ENCODE peak calls at places on chromosome 18, in ten cellular contexts. One of them, this sample, is unnamed.

GRCh38 chr18:57436193-57436964 is 1.2 kb downstream of the ONECUT2 start:
- DNase-seq in tibial nerve: no peak
- DNase-seq in prostate gland: no peak
- DNase-seq in esophagus squamous epithelium: no peak
- DNase-seq in A549: no peak
- DNase-seq in esophagus muscularis mucosa: no peak
- DNase-seq in sigmoid colon: no peak
- DNase-seq in upper lobe of left lung: peak
- DNase-seq in IMR-90: no peak
- DNase-seq in endothelial cell of umbilical vein: no peak
- DNase-seq in this sample: no peak

GRCh38 chr18:79566841-79567370 is 112.7 kb upstream of the CTDP1 start:
- DNase-seq in tibial nerve: no peak
- DNase-seq in prostate gland: no peak
- DNase-seq in esophagus squamous epithelium: no peak
- DNase-seq in A549: no peak
- DNase-seq in esophagus muscularis mucosa: no peak
- DNase-seq in sigmoid colon: peak
- DNase-seq in upper lobe of left lung: peak
- DNase-seq in IMR-90: no peak
- DNase-seq in endothelial cell of umbilical vein: no peak
- DNase-seq in this sample: no peak

GRCh38 chr18:47990981-47991380 is 60.5 kb upstream of the SMAD2 start:
- DNase-seq in tibial nerve: no peak
- DNase-seq in prostate gland: no peak
- DNase-seq in esophagus squamous epithelium: no peak
- DNase-seq in A549: no peak
- DNase-seq in esophagus muscularis mucosa: no peak
- DNase-seq in sigmoid colon: no peak
- DNase-seq in upper lobe of left lung: no peak
- DNase-seq in IMR-90: no peak
- DNase-seq in endothelial cell of umbilical vein: no peak
- DNase-seq in this sample: no peak

GRCh38 chr18:13290856-13291271 is 72.3 kb downstream of the LDLRAD4 start:
- DNase-seq in tibial nerve: no peak
- DNase-seq in prostate gland: no peak
- DNase-seq in esophagus squamous epithelium: no peak
- DNase-seq in A549: no peak
- DNase-seq in esophagus muscularis mucosa: no peak
- DNase-seq in sigmoid colon: no peak
- DNase-seq in upper lobe of left lung: no peak
- DNase-seq in IMR-90: no peak
- DNase-seq in endothelial cell of umbilical vein: no peak
- DNase-seq in this sample: no peak

GRCh38 chr18:23277399-23277798 is 142.1 kb downstream of the CABLES1 start:
- DNase-seq in tibial nerve: no peak
- DNase-seq in prostate gland: no peak
- DNase-seq in esophagus squamous epithelium: no peak
- DNase-seq in A549: no peak
- DNase-seq in esophagus muscularis mucosa: no peak
- DNase-seq in sigmoid colon: no peak
- DNase-seq in upper lobe of left lung: no peak
- DNase-seq in IMR-90: no peak
- DNase-seq in endothelial cell of umbilical vein: no peak
- DNase-seq in this sample: no peak

GRCh38 chr18:75324686-75325257 is 102.7 kb downstream of the SMIM21 start:
- DNase-seq in tibial nerve: no peak
- DNase-seq in prostate gland: no peak
- DNase-seq in esophagus squamous epithelium: no peak
- DNase-seq in A549: no peak
- DNase-seq in esophagus muscularis mucosa: peak
- DNase-seq in sigmoid colon: no peak
- DNase-seq in upper lobe of left lung: no peak
- DNase-seq in IMR-90: no peak
- DNase-seq in endothelial cell of umbilical vein: no peak
- DNase-seq in this sample: no peak

GRCh38 chr18:6444484-6445228 is 29.9 kb upstream of the L3MBTL4 start:
- DNase-seq in tibial nerve: no peak
- DNase-seq in prostate gland: no peak
- DNase-seq in esophagus squamous epithelium: no peak
- DNase-seq in A549: no peak
- DNase-seq in esophagus muscularis mucosa: no peak
- DNase-seq in sigmoid colon: no peak
- DNase-seq in upper lobe of left lung: no peak
- DNase-seq in IMR-90: no peak
- DNase-seq in endothelial cell of umbilical vein: no peak
- DNase-seq in this sample: no peak

GRCh38 chr18:79480171-79480981 is 84.6 kb downstream of the NFATC1 start:
- DNase-seq in tibial nerve: no peak
- DNase-seq in prostate gland: no peak
- DNase-seq in esophagus squamous epithelium: no peak
- DNase-seq in A549: no peak
- DNase-seq in esophagus muscularis mucosa: no peak
- DNase-seq in sigmoid colon: peak
- DNase-seq in upper lobe of left lung: peak
- DNase-seq in IMR-90: no peak
- DNase-seq in endothelial cell of umbilical vein: no peak
- DNase-seq in this sample: no peak

GRCh38 chr18:79402977-79403722 is 7.4 kb downstream of the NFATC1 start:
- DNase-seq in tibial nerve: peak
- DNase-seq in prostate gland: peak
- DNase-seq in esophagus squamous epithelium: no peak
- DNase-seq in A549: no peak
- DNase-seq in esophagus muscularis mucosa: no peak
- DNase-seq in sigmoid colon: peak
- DNase-seq in upper lobe of left lung: peak
- DNase-seq in IMR-90: no peak
- DNase-seq in endothelial cell of umbilical vein: peak
- DNase-seq in this sample: no peak

GRCh38 chr18:40159141-40160017 is 1795.7 kb upstream of the PIK3C3 start:
- DNase-seq in tibial nerve: no peak
- DNase-seq in prostate gland: no peak
- DNase-seq in esophagus squamous epithelium: no peak
- DNase-seq in A549: peak
- DNase-seq in esophagus muscularis mucosa: no peak
- DNase-seq in sigmoid colon: no peak
- DNase-seq in upper lobe of left lung: no peak
- DNase-seq in IMR-90: peak
- DNase-seq in endothelial cell of umbilical vein: peak
- DNase-seq in this sample: no peak

GRCh38 chr18:10563886-10564285 is 38.1 kb downstream of the NAPG start:
- DNase-seq in tibial nerve: no peak
- DNase-seq in prostate gland: peak
- DNase-seq in esophagus squamous epithelium: no peak
- DNase-seq in A549: no peak
- DNase-seq in esophagus muscularis mucosa: no peak
- DNase-seq in sigmoid colon: no peak
- DNase-seq in upper lobe of left lung: no peak
- DNase-seq in IMR-90: no peak
- DNase-seq in endothelial cell of umbilical vein: no peak
- DNase-seq in this sample: no peak

GRCh38 chr18:49238433-49239042 is 221.9 kb downstream of the DYM start:
- DNase-seq in tibial nerve: no peak
- DNase-seq in prostate gland: no peak
- DNase-seq in esophagus squamous epithelium: no peak
- DNase-seq in A549: peak
- DNase-seq in esophagus muscularis mucosa: no peak
- DNase-seq in sigmoid colon: no peak
- DNase-seq in upper lobe of left lung: no peak
- DNase-seq in IMR-90: peak
- DNase-seq in endothelial cell of umbilical vein: peak
- DNase-seq in this sample: no peak

GRCh38 chr18:44458777-44459176 is 221.9 kb upstream of the SETBP1 start:
- DNase-seq in tibial nerve: no peak
- DNase-seq in prostate gland: no peak
- DNase-seq in esophagus squamous epithelium: no peak
- DNase-seq in A549: no peak
- DNase-seq in esophagus muscularis mucosa: no peak
- DNase-seq in sigmoid colon: no peak
- DNase-seq in upper lobe of left lung: no peak
- DNase-seq in IMR-90: peak
- DNase-seq in endothelial cell of umbilical vein: peak
- DNase-seq in this sample: no peak

DNA sequence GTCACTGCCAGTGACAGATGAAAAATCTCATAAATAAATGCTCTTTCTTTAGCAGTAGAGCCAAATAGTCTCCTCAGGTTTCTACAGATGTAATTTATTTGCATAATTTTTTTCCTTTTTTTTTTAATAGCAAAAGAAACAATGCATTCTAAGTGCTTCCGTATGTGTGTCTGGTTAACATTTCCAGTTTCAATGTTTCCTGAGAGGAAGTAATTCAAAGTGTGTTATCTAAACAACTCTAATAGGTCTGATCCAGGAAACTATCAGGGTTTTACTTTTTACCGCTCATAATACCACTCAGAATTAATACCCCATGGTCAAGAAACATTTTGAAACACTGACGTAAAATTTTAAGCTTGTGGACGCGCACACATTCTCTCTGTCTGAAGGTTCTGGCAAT is 108.5 kb downstream of the MEP1B start:
- DNase-seq in tibial nerve: no peak
- DNase-seq in prostate gland: no peak
- DNase-seq in esophagus squamous epithelium: no peak
- DNase-seq in A549: no peak
- DNase-seq in esophagus muscularis mucosa: no peak
- DNase-seq in sigmoid colon: no peak
- DNase-seq in upper lobe of left lung: no peak
- DNase-seq in IMR-90: no peak
- DNase-seq in endothelial cell of umbilical vein: no peak
- DNase-seq in this sample: no peak
- TF ChIP-seq POLR2A in tibial nerve: no peak
- TF ChIP-seq POLR2A in prostate gland: no peak
- TF ChIP-seq POLR2A in esophagus squamous epithelium: no peak
- TF ChIP-seq POLR2A in A549: no peak
- TF ChIP-seq POLR2A in esophagus muscularis mucosa: no peak
- TF ChIP-seq POLR2A in sigmoid colon: no peak
- TF ChIP-seq POLR2A in upper lobe of left lung: no peak
- TF ChIP-seq POLR2A in IMR-90: no peak
- TF ChIP-seq POLR2A in endothelial cell of umbilical vein: no peak
- TF ChIP-seq POLR2A in this sample: no peak

DNA sequence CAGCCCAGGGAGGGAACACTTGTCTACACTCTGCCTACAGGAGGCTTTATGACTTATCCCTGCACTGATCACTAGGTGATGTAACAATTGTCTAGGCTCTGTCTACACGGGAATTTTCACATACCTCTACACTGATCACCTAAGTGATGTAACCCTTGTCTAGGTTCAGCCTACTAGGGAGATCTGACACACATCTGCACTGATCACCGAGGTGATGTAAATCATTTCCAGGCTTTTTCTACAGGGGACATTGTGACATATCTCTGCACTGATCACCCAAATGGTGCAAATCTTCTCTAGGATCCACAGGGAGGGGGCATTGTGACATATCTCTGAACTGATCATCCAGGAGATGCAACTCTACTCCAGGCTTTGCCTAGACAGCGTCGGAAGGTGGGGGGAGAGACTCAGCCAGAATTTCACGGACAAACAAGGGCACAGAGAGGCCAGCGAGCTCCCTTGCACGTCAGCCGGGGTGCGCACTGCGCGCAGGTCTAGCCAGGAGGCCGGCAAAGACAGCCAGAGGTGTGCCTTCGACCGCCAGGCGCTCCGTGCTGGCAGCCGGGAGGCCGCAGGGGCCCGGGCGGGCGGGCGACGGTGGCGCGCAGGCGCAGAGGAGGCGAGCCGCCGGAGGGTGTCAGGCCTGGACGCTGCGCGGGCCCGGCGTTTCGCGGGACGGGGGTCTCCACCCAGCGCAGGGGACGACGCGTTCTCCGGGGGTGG is 46.9 kb upstream of the USP14 start:
- DNase-seq in tibial nerve: no peak
- DNase-seq in prostate gland: peak
- DNase-seq in esophagus squamous epithelium: no peak
- DNase-seq in A549: peak
- DNase-seq in esophagus muscularis mucosa: no peak
- DNase-seq in sigmoid colon: peak
- DNase-seq in upper lobe of left lung: peak
- DNase-seq in IMR-90: peak
- DNase-seq in endothelial cell of umbilical vein: peak
- DNase-seq in this sample: peak
- TF ChIP-seq POLR2A in tibial nerve: no peak
- TF ChIP-seq POLR2A in prostate gland: peak
- TF ChIP-seq POLR2A in esophagus squamous epithelium: no peak
- TF ChIP-seq POLR2A in A549: peak
- TF ChIP-seq POLR2A in esophagus muscularis mucosa: no peak
- TF ChIP-seq POLR2A in sigmoid colon: no peak
- TF ChIP-seq POLR2A in upper lobe of left lung: no peak
- TF ChIP-seq POLR2A in IMR-90: no peak
- TF ChIP-seq POLR2A in endothelial cell of umbilical vein: no peak
- TF ChIP-seq POLR2A in this sample: no peak

DNA sequence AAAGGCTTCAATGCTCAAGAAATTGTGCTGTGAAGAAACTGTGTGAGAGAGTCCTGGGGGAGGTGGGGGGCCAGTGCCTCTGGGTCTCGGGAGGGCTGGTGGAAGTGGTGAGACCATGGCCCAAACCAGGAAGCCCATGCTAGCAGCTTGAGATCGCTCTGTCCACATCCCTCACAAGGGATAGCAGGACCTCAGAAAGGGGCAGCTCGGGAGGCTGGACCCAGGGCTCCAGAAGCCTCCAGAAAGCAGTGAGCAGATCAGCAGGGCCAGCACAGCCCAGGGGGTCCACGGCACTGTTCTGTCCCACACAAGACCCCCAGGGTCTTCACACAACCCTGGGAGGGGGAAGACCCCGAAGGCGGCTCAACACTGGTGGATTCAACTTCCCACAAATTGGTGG is 24.1 kb downstream of the ST8SIA5 start:
- DNase-seq in tibial nerve: no peak
- DNase-seq in prostate gland: no peak
- DNase-seq in esophagus squamous epithelium: no peak
- DNase-seq in A549: no peak
- DNase-seq in esophagus muscularis mucosa: no peak
- DNase-seq in sigmoid colon: no peak
- DNase-seq in upper lobe of left lung: no peak
- DNase-seq in IMR-90: no peak
- DNase-seq in endothelial cell of umbilical vein: no peak
- DNase-seq in this sample: no peak
- TF ChIP-seq POLR2A in tibial nerve: no peak
- TF ChIP-seq POLR2A in prostate gland: no peak
- TF ChIP-seq POLR2A in esophagus squamous epithelium: no peak
- TF ChIP-seq POLR2A in A549: no peak
- TF ChIP-seq POLR2A in esophagus muscularis mucosa: no peak
- TF ChIP-seq POLR2A in sigmoid colon: no peak
- TF ChIP-seq POLR2A in upper lobe of left lung: no peak
- TF ChIP-seq POLR2A in IMR-90: no peak
- TF ChIP-seq POLR2A in endothelial cell of umbilical vein: no peak
- TF ChIP-seq POLR2A in this sample: no peak

DNA sequence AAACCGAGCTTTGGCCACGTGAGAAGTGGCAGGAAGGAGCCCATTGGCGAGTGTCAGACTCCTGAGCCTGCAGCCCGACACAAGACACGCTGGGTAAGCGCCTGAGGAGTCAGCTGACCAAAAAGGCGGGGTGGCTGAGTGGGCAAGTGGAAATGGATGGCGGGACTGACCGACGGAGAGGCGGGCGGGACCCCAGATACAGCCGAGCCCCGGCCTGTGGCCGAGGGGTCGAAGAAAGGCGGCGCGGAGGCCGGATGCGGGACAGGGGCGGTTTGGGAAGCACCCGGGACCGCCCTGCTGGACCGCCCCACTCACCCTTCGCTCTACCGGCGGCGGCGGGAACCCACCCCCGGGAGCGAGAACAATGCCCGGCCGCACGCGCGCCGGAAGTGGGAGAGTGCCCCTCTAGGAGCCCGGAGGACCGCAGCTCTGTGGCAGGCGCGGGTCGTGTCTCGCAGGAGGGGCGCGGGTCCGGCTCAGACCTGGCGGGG is 22.8 kb downstream of the ZSCAN30 start:
- DNase-seq in tibial nerve: peak
- DNase-seq in prostate gland: peak
- DNase-seq in esophagus squamous epithelium: peak
- DNase-seq in A549: no peak
- DNase-seq in esophagus muscularis mucosa: peak
- DNase-seq in sigmoid colon: peak
- DNase-seq in upper lobe of left lung: peak
- DNase-seq in IMR-90: no peak
- DNase-seq in endothelial cell of umbilical vein: peak
- DNase-seq in this sample: peak
- TF ChIP-seq POLR2A in tibial nerve: peak
- TF ChIP-seq POLR2A in prostate gland: no peak
- TF ChIP-seq POLR2A in esophagus squamous epithelium: no peak
- TF ChIP-seq POLR2A in A549: no peak
- TF ChIP-seq POLR2A in esophagus muscularis mucosa: no peak
- TF ChIP-seq POLR2A in sigmoid colon: peak
- TF ChIP-seq POLR2A in upper lobe of left lung: no peak
- TF ChIP-seq POLR2A in IMR-90: no peak
- TF ChIP-seq POLR2A in endothelial cell of umbilical vein: no peak
- TF ChIP-seq POLR2A in this sample: peak

This sample was measured in gastrocnemius medialis.